ENCODE peak calls at places on chromosomes 4 and X, in ten cellular contexts. B is thoracic aorta, L is astrocyte, H is IMR-90, Z is spleen, K is fibroblast of lung, Q is K562, N is psoas muscle, U is HepG2, O is heart right ventricle. A is an unnamed sample.

GRCh38 chrX:47514553-47515235 is 31.7 kb upstream of the ZNF41 start:
- DNase-seq in Z (no peak), O (no peak), K (peak; percentile 68), B (no peak), U (no peak), Q (no peak), N (no peak), L (peak; percentile 59), H (peak; percentile 46), A (no peak)

GRCh38 chrX:73992019-73992418 is 312.0 kb upstream of the ZCCHC13 start:
- DNase-seq in L (no peak), H (no peak), K (no peak), N (no peak), Q (no peak), O (no peak), Z (no peak), B (no peak), U (no peak), A (no peak)

GRCh38 chrX:41332408-41332987 is 1.5 kb upstream of the DDX3X start:
- DNase-seq in O (peak; percentile 17), U (no peak), Q (peak; percentile 43), Z (no peak), H (peak; percentile 44), L (peak; percentile 43), N (no peak), B (no peak), K (peak; percentile 61), A (no peak)

GRCh38 chr4:70634482-70634881 is 5.9 kb downstream of the ENAM start:
- DNase-seq in N (no peak), Z (no peak), Q (no peak), B (no peak), O (no peak), K (no peak), H (no peak), U (no peak), L (no peak), A (no peak)

GRCh38 chr4:15504041-15504440 is 34.4 kb downstream of the CC2D2A start:
- DNase-seq in H (peak; percentile 8), K (peak; percentile 17), N (no peak), Z (no peak), O (no peak), L (no peak), Q (no peak), U (no peak), B (no peak), A (no peak)

GRCh38 chrX:68508799-68509198 is 9.9 kb downstream of the YIPF6 start:
- DNase-seq in Q (peak; percentile 8), B (no peak), U (no peak), N (no peak), O (no peak), K (no peak), L (no peak), Z (no peak), H (no peak), A (no peak)

GRCh38 chr4:168388890-168389289 is 70.3 kb upstream of the DDX60 start:
- DNase-seq in Z (no peak), U (no peak), K (peak; percentile 66), H (peak; percentile 70), O (no peak), B (no peak), Q (no peak), N (no peak), L (peak; percentile 53), A (no peak)

GRCh38 chr4:174222266-174222872 is 61.1 kb downstream of the FBXO8 start:
- DNase-seq in N (no peak), B (no peak), L (no peak), Z (no peak), H (peak; percentile 29), Q (peak; percentile 60), U (peak; percentile 16), K (peak; percentile 15), O (no peak), A (no peak)

GRCh38 chr4:113849771-113850170 is 88.2 kb upstream of the CAMK2D start:
- DNase-seq in K (peak; percentile 51), Q (no peak), O (peak; percentile 43), U (no peak), Z (no peak), L (peak; percentile 39), H (peak; percentile 61), N (no peak), B (no peak), A (peak; percentile 20)

GRCh38 chr4:23268072-23268771 is 575.5 kb downstream of the GBA3 start:
- DNase-seq in H (no peak), N (no peak), B (no peak), O (no peak), Q (no peak), L (no peak), U (no peak), Z (no peak), K (no peak), A (no peak)

GRCh38 chr4:109588176-109588575 is 28.1 kb downstream of the MCUB start:
- DNase-seq in Q (no peak), K (no peak), U (no peak), N (no peak), L (no peak), O (no peak), Z (no peak), B (no peak), H (no peak), A (no peak)

GRCh38 chr4:26140150-26140898 is 180.5 kb upstream of the RBPJ start:
- DNase-seq in N (no peak), K (peak; percentile 70), H (peak; percentile 59), B (no peak), Z (no peak), O (no peak), L (peak; percentile 56), Q (no peak), U (no peak), A (no peak)

GRCh38 chrX:39802354-39802753 is 295.4 kb downstream of the BCOR start:
- DNase-seq in H (no peak), L (no peak), O (no peak), U (no peak), B (no peak), K (no peak), N (no peak), Z (no peak), Q (no peak), A (no peak)

GRCh38 chr4:26648260-26648659 is 64.4 kb downstream of the TBC1D19 start:
- DNase-seq in N (no peak), B (no peak), L (no peak), Q (no peak), O (no peak), Z (no peak), K (no peak), U (no peak), H (no peak), A (no peak)

GRCh38 chrX:151776113-151776790 is 41.7 kb downstream of the CNGA2 start:
- DNase-seq in U (no peak), H (no peak), K (no peak), Q (no peak), N (no peak), L (no peak), Z (no peak), O (peak; percentile 20), B (no peak), A (peak; percentile 13)

GRCh38 chr4:189062047-189062820 is 878.4 kb upstream of the FRG1 start:
- DNase-seq in Q (no peak), Z (no peak), O (no peak), U (no peak), H (no peak), K (no peak), L (no peak), N (no peak), B (no peak), A (no peak)

DNA sequence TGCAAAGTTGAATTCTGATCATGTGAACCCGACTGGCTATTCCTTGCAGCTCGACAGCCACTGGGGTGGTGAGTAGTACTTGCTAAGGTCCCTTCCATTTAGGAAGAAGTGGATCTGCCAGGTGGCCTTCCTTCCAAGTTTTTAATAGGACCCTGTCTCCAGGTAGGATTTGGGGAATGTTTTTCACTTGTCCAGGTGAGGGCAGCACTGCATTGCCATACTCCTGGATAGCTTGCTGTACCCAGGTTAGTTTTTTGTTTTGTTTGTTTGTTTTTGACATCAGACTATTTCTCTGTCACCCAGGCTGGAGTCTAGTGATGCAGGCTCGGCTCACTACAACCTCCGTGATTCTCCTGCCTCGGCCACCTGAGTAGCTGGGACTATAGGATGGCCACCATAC is 29.8 kb downstream of the SAGE1 start:
- DNase-seq in N (no peak), Q (peak; percentile 14), U (no peak), B (no peak), Z (no peak), O (no peak), K (no peak), L (no peak), H (no peak), A (no peak)
- TF ChIP-seq CTCF in N (no peak), Q (peak; percentile 37), U (peak; percentile 26), B (no peak), Z (no peak), O (no peak), K (no peak), L (no peak), H (no peak), A (no peak)

GRCh38 chrX:136067097-136067496 is 80.2 kb upstream of the FHL1 start:
- DNase-seq in Z (no peak), K (no peak), U (no peak), O (no peak), N (no peak), B (no peak), Q (peak; percentile 11), L (no peak), H (no peak), A (no peak)
- H3K4me3 ChIP-seq in Z (no peak overlapping the region), K (no peak overlapping the region), U (no peak overlapping the region), O (no peak overlapping the region), N (no peak overlapping the region), B (no peak overlapping the region), Q (no peak overlapping the region), L (no peak overlapping the region), H (no peak overlapping the region), A (no peak overlapping the region)

DNA sequence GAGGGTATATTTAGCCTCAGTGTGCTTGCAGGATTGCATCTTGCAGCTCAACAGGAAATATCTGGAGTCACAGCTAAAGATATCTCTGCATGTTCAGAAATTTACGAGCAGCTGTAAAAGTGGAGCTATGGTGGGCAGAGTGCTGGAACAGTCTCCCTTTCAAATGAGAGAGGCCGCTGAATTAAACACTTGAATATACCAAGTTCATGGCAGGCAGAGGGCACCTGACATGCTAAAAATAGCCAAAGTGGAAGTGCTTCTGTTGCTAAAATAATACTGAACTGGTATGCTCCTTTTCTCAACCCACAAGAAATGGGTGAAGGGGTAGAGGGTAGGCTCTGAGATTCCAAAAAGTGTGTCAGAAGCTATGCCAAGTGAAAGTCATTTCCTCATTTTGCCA is 98.0 kb downstream of the MGST2 start:
- DNase-seq in Q (no peak), U (no peak), K (no peak), N (no peak), H (no peak), B (no peak), L (no peak), O (peak; percentile 43), Z (no peak), A (no peak)
- H3K4me1 ChIP-seq in Q (no peaks in the 10 kb centered on the region), U (peaks cover 31% of the 10 kb centered on the region), K (peaks cover 2% of the 10 kb centered on the region), N (peaks cover 58% of the 10 kb centered on the region), H (peaks cover 1% of the 10 kb centered on the region), B (peaks cover 17% of the 10 kb centered on the region), L (peaks cover 3% of the 10 kb centered on the region), O (peaks cover 51% of the 10 kb centered on the region), Z (peaks cover 23% of the 10 kb centered on the region), A (peaks cover 5% of the 10 kb centered on the region)

DNA sequence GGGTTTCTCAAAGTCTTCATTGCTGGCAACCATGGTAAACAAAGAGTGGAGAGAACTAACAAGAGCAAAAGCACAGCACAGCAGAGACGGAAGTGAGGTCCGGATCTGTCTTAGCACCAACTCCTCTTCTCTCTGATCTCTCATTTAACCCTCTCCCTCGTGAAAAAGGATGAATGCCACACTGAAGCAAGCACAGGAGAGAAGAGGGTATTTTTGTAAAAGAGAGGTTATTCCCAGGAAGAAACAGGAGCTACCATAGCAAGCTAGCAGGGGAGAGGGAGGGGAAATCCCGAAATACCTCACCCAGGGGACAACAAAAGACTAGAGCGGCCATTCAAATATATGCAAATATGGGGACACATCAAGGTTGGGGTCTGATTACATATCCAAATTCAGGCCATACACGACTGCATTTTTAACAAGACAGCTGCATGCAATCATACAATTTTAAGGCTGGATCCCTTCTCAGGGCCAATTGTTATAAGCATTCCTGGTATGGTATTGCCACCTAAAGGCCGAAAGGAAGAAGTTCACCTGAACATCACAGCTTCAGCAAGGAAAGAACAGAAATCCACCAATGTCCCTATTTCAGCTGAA is 46.6 kb downstream of the CD40LG start:
- DNase-seq in K (peak; percentile 42), O (no peak), Q (peak; percentile 52), B (no peak), H (peak; percentile 58), N (no peak), Z (no peak), L (peak; percentile 32), U (peak; percentile 10), A (no peak)
- TF ChIP-seq CTCF in K (peak; percentile 60), O (peak; percentile 54), Q (peak; percentile 75), B (peak; percentile 37), H (peak; percentile 67), N (peak; percentile 69), Z (peak; percentile 41), L (peak; percentile 60), U (peak; percentile 67), A (peak; percentile 51)

A was measured in tibial nerve.